ENCODE peak calls at places on chromosomes 11 and 22, in five cellular contexts. K, G, Y, W and M are unnamed samples. For H3K27me3, the result is how much of the 10 kb centered on the place peaks cover.

GRCh38 chr22:22920910-22921550 is 33.4 kb downstream of the IGLL5 start:
- DNase-seq in K (no peak), G (no peak), Y (no peak), W (no peak), M (no peak)

GRCh38 chr22:32177221-32177765 is 18.2 kb upstream of the C22orf42 start:
- DNase-seq in K (no peak), G (no peak), Y (no peak), W (no peak), M (no peak)

GRCh38 chr11:73625690-73626318 is 20.6 kb upstream of the PLEKHB1 start:
- DNase-seq in K (peak), G (peak), Y (peak), W (peak), M (peak)

GRCh38 chr11:126564588-126564987 is 209.1 kb downstream of the ST3GAL4 start:
- DNase-seq in K (no peak), G (no peak), Y (no peak), W (no peak), M (no peak)

GRCh38 chr11:19892387-19892786 is 179.8 kb downstream of the NAV2 start:
- DNase-seq in K (no peak), G (peak), Y (no peak), W (peak), M (peak)

GRCh38 chr11:82398300-82398815 is 335.3 kb downstream of the FAM181B start:
- DNase-seq in K (no peak), G (no peak), Y (no peak), W (no peak), M (no peak)

GRCh38 chr11:119482561-119483001 is 59.6 kb upstream of the THY1 start:
- DNase-seq in K (no peak), G (no peak), Y (no peak), W (no peak), M (no peak)

GRCh38 chr22:23184100-23184763 is 3.9 kb downstream of the BCR start:
- DNase-seq in K (no peak), G (no peak), Y (no peak), W (no peak), M (no peak)

GRCh38 chr11:14522801-14523200 is 2.6 kb upstream of the PSMA1 start:
- DNase-seq in K (no peak), G (no peak), Y (no peak), W (no peak), M (no peak)

GRCh38 chr11:34316347-34317037 is 41.3 kb downstream of the ABTB2 start:
- DNase-seq in K (no peak), G (peak), Y (no peak), W (peak), M (peak)

GRCh38 chr11:30960387-30960992 is 374.3 kb upstream of the MPPED2 start:
- DNase-seq in K (peak), G (peak), Y (peak), W (peak), M (peak)

GRCh38 chr11:70700453-70700852 is 302.1 kb downstream of the CTTN start:
- DNase-seq in K (no peak), G (no peak), Y (no peak), W (no peak), M (no peak)

GRCh38 chr11:3080733-3081385 is 23.6 kb upstream of the CARS1 start:
- DNase-seq in K (no peak), G (no peak), Y (no peak), W (no peak), M (no peak)

GRCh38 chr11:94400839-94401772 is at the start of gene GPR83:
- DNase-seq in K (peak), G (peak), Y (peak), W (peak), M (peak)

GRCh38 chr11:127531167-127531566 is 530.6 kb upstream of the KIRREL3 start:
- DNase-seq in K (no peak), G (no peak), Y (no peak), W (no peak), M (no peak)

GRCh38 chr11:120121336-120121735 is 16.6 kb downstream of the TRIM29 start:
- DNase-seq in K (no peak), G (no peak), Y (no peak), W (no peak), M (no peak)

GRCh38 chr11:22671751-22672150 is 5.3 kb downstream of the GAS2 start:
- DNase-seq in K (no peak), G (peak), Y (no peak), W (peak), M (peak)

GRCh38 chr11:74636633-74637184 is 44.3 kb downstream of the POLD3 start:
- DNase-seq in K (no peak), G (peak), Y (peak), W (peak), M (peak)

GRCh38 chr22:30220338-30221009 is 26.1 kb downstream of the LIF start:
- DNase-seq in K (no peak), G (no peak), Y (no peak), W (no peak), M (no peak)

DNA sequence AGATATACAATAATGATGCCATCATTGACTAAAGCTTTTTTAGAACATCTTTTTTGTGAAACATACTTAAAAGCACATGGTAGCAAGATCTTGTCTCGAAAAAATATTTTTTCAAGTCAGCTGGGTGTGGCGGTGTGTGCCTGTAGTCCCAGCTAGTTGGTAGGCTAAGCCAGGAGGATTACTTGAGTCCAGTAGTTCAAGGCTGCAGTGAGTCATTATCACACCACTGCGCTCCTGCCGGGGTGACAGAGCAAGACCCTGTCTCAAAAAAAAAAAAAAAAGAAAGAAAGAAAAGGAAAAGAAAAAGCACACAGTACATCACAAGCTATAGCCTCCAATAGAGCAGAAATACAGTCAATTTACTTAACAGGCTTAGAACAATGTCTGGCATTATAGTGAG is 37.0 kb downstream of the ENTHD1 start:
- DNase-seq in K (no peak), G (no peak), Y (no peak), W (no peak), M (no peak)
- H3K4me3 ChIP-seq in K (no peak), G (no peak), Y (no peak), W (no peak), M (no peak)

GRCh38 chr11:12058425-12059115 is 50.1 kb upstream of the DKK3 start:
- DNase-seq in K (no peak), G (no peak), Y (no peak), W (no peak), M (no peak)
- H3K27me3 ChIP-seq in K (under half), G (under half), Y (under half), W (under half), M (under half)

DNA sequence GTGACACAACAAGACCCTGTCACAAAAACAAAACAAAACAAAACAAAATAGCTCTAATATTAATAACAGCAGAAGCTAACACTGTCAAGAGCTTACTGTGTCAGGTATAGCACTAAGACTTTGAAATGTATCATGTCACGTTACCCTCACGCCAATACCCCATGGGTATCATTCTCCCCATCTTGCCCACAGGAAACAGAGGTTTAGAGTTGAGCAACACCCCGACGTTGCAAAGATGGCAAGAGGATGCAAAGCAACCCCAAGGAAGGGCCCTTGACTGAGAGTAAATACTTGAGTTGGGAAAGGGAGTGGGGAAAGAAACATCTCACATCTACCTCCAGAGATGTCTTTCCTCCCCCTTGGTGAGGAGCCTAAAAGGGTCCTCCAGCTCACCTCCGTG is 366.8 kb downstream of the LARGE1 start:
- DNase-seq in K (no peak), G (no peak), Y (no peak), W (no peak), M (no peak)
- H2AFZ ChIP-seq in K (no peak), G (no peak), Y (no peak), W (no peak), M (no peak)

GRCh38 chr11:102468636-102469195 is 16.2 kb upstream of the TMEM123 start:
- DNase-seq in K (no peak), G (peak), Y (no peak), W (no peak), M (peak)

GRCh38 chr11:102467853-102468580 is 15.5 kb upstream of the TMEM123 start:
- DNase-seq in K (no peak), G (no peak), Y (no peak), W (no peak), M (no peak)

GRCh38 chr11:102467080-102467708 is 14.6 kb upstream of the TMEM123 start:
- DNase-seq in K (no peak), G (no peak), Y (no peak), W (no peak), M (no peak)

GRCh38 chr11:102470257-102470656 is 17.7 kb upstream of the TMEM123 start:
- DNase-seq in K (no peak), G (no peak), Y (no peak), W (no peak), M (no peak)

GRCh38 chr11:102469196-102469821 is 16.7 kb upstream of the TMEM123 start:
- DNase-seq in K (no peak), G (peak), Y (peak), W (peak), M (peak)
- H3K4me3 ChIP-seq in K (no peak), G (no peak), Y (no peak), W (no peak), M (peak)

GRCh38 chr22:36817429-36817783 is 571 bp upstream of the PVALB start:
- DNase-seq in K (no peak), G (no peak), Y (no peak), W (no peak), M (no peak)
- H3K27me3 ChIP-seq in K (under half), G (under half), Y (half or more), W (half or more), M (half or more)

GRCh38 chr11:28679795-28680194 is 571.6 kb downstream of the METTL15 start:
- DNase-seq in K (no peak), G (peak), Y (peak), W (peak), M (peak)
- H2AFZ ChIP-seq in K (no peak), G (no peak), Y (no peak), W (no peak), M (peak)

GRCh38 chr11:18669629-18670162 is 28.9 kb upstream of the TMEM86A start:
- DNase-seq in K (no peak), G (no peak), Y (no peak), W (no peak), M (no peak)
- H3K4me3 ChIP-seq in K (no peak), G (no peak), Y (no peak), W (no peak), M (no peak)

GRCh38 chr11:65786008-65786785 is 666 bp upstream of the OVOL1 start:
- DNase-seq in K (no peak), G (no peak), Y (no peak), W (no peak), M (peak)
- H3K27me3 ChIP-seq in K (under half), G (half or more), Y (half or more), W (half or more), M (under half)